ENCODE peak calls at places on chromosome 11, in eight cellular contexts. One of them, this sample, is unnamed.
A peak's percentile ranks its signal among the peaks of the same experiment; 100 is the strongest.

GRCh38 chr11:65121865-65122696 is at the start of the genes FAU and MRPL49:
- DNase-seq in transverse colon: peak; percentile 100
- DNase-seq in CD8-positive, alpha-beta memory T cell: peak; percentile 98
- DNase-seq in neuronal stem cell: peak; percentile 94
- DNase-seq in mesendoderm: peak; percentile 98
- DNase-seq in uterus: peak; percentile 98
- DNase-seq in coronary artery: peak; percentile 98
- DNase-seq in adrenal gland: peak; percentile 99
- DNase-seq in this sample: peak; percentile 99

GRCh38 chr11:64489831-64490441 is 101.1 kb upstream of the SLC22A12 start:
- DNase-seq in mesendoderm: peak; percentile 62
- DNase-seq in CD8-positive, alpha-beta memory T cell: no peak
- DNase-seq in transverse colon: peak; percentile 63
- DNase-seq in neuronal stem cell: peak; percentile 77
- DNase-seq in uterus: peak; percentile 22
- DNase-seq in coronary artery: no peak
- DNase-seq in adrenal gland: peak; percentile 72
- DNase-seq in this sample: peak; percentile 88

GRCh38 chr11:94068764-94069163 is 47.6 kb downstream of the HEPHL1 start:
- DNase-seq in CD8-positive, alpha-beta memory T cell: no peak
- DNase-seq in mesendoderm: no peak
- DNase-seq in transverse colon: no peak
- DNase-seq in coronary artery: no peak
- DNase-seq in adrenal gland: no peak
- DNase-seq in uterus: no peak
- DNase-seq in neuronal stem cell: no peak
- DNase-seq in this sample: no peak

GRCh38 chr11:43691332-43691731 is 10.8 kb downstream of the HSD17B12 start:
- DNase-seq in uterus: no peak
- DNase-seq in transverse colon: no peak
- DNase-seq in neuronal stem cell: no peak
- DNase-seq in CD8-positive, alpha-beta memory T cell: no peak
- DNase-seq in adrenal gland: no peak
- DNase-seq in coronary artery: no peak
- DNase-seq in mesendoderm: no peak
- DNase-seq in this sample: no peak

GRCh38 chr11:31500560-31500959 is 8.9 kb downstream of the IMMP1L start:
- DNase-seq in neuronal stem cell: no peak
- DNase-seq in mesendoderm: no peak
- DNase-seq in transverse colon: no peak
- DNase-seq in uterus: no peak
- DNase-seq in adrenal gland: no peak
- DNase-seq in coronary artery: no peak
- DNase-seq in CD8-positive, alpha-beta memory T cell: no peak
- DNase-seq in this sample: no peak

GRCh38 chr11:2830886-2831285 is 54.7 kb downstream of the CDKN1C start:
- DNase-seq in adrenal gland: no peak
- DNase-seq in neuronal stem cell: no peak
- DNase-seq in coronary artery: no peak
- DNase-seq in transverse colon: no peak
- DNase-seq in mesendoderm: no peak
- DNase-seq in CD8-positive, alpha-beta memory T cell: no peak
- DNase-seq in uterus: no peak
- DNase-seq in this sample: no peak

GRCh38 chr11:35623708-35624168 is 5.5 kb downstream of the FJX1 start:
- DNase-seq in neuronal stem cell: no peak
- DNase-seq in mesendoderm: no peak
- DNase-seq in coronary artery: no peak
- DNase-seq in uterus: no peak
- DNase-seq in CD8-positive, alpha-beta memory T cell: no peak
- DNase-seq in adrenal gland: no peak
- DNase-seq in transverse colon: no peak
- DNase-seq in this sample: no peak

GRCh38 chr11:28833670-28834069 is 725.5 kb downstream of the METTL15 start:
- DNase-seq in CD8-positive, alpha-beta memory T cell: no peak
- DNase-seq in mesendoderm: peak; percentile 56
- DNase-seq in uterus: no peak
- DNase-seq in neuronal stem cell: no peak
- DNase-seq in coronary artery: no peak
- DNase-seq in transverse colon: no peak
- DNase-seq in adrenal gland: no peak
- DNase-seq in this sample: no peak

GRCh38 chr11:15695096-15695721 is 580.5 kb downstream of the INSC start:
- DNase-seq in uterus: no peak
- DNase-seq in neuronal stem cell: no peak
- DNase-seq in transverse colon: no peak
- DNase-seq in coronary artery: no peak
- DNase-seq in adrenal gland: no peak
- DNase-seq in CD8-positive, alpha-beta memory T cell: no peak
- DNase-seq in mesendoderm: peak; percentile 78
- DNase-seq in this sample: peak; percentile 63

GRCh38 chr11:77299528-77299993 is 1.9 kb downstream of the GDPD4 start:
- DNase-seq in mesendoderm: no peak
- DNase-seq in CD8-positive, alpha-beta memory T cell: no peak
- DNase-seq in adrenal gland: no peak
- DNase-seq in neuronal stem cell: no peak
- DNase-seq in coronary artery: no peak
- DNase-seq in uterus: no peak
- DNase-seq in transverse colon: peak; percentile 15
- DNase-seq in this sample: no peak

GRCh38 chr11:93234602-93235207 is 36.9 kb upstream of the SLC36A4 start:
- DNase-seq in neuronal stem cell: peak; percentile 71
- DNase-seq in transverse colon: peak; percentile 82
- DNase-seq in uterus: peak; percentile 67
- DNase-seq in coronary artery: peak; percentile 77
- DNase-seq in adrenal gland: peak; percentile 92
- DNase-seq in mesendoderm: peak; percentile 90
- DNase-seq in CD8-positive, alpha-beta memory T cell: peak; percentile 42
- DNase-seq in this sample: peak; percentile 94

GRCh38 chr11:83521647-83522596 is 235.8 kb upstream of the CCDC90B start:
- DNase-seq in adrenal gland: no peak
- DNase-seq in transverse colon: no peak
- DNase-seq in CD8-positive, alpha-beta memory T cell: no peak
- DNase-seq in uterus: no peak
- DNase-seq in coronary artery: no peak
- DNase-seq in mesendoderm: peak; percentile 83
- DNase-seq in neuronal stem cell: no peak
- DNase-seq in this sample: peak; percentile 70

GRCh38 chr11:116964269-116964668 is 126.8 kb upstream of the APOA1 start:
- DNase-seq in coronary artery: no peak
- DNase-seq in uterus: no peak
- DNase-seq in neuronal stem cell: no peak
- DNase-seq in adrenal gland: no peak
- DNase-seq in CD8-positive, alpha-beta memory T cell: no peak
- DNase-seq in mesendoderm: no peak
- DNase-seq in transverse colon: no peak
- DNase-seq in this sample: no peak

GRCh38 chr11:76371170-76371569 is 9.8 kb downstream of the THAP12 start:
- DNase-seq in mesendoderm: no peak
- DNase-seq in CD8-positive, alpha-beta memory T cell: no peak
- DNase-seq in adrenal gland: peak; percentile 26
- DNase-seq in coronary artery: no peak
- DNase-seq in transverse colon: no peak
- DNase-seq in uterus: no peak
- DNase-seq in neuronal stem cell: no peak
- DNase-seq in this sample: no peak

GRCh38 chr11:69634590-69634989 is 6.4 kb upstream of the CCND1 start:
- DNase-seq in mesendoderm: no peak
- DNase-seq in adrenal gland: peak; percentile 93
- DNase-seq in transverse colon: no peak
- DNase-seq in coronary artery: peak; percentile 66
- DNase-seq in CD8-positive, alpha-beta memory T cell: no peak
- DNase-seq in uterus: no peak
- DNase-seq in neuronal stem cell: no peak
- DNase-seq in this sample: peak; percentile 56

GRCh38 chr11:14309425-14310192 is 49.4 kb downstream of the RRAS2 start:
- DNase-seq in coronary artery: no peak
- DNase-seq in CD8-positive, alpha-beta memory T cell: no peak
- DNase-seq in adrenal gland: no peak
- DNase-seq in uterus: no peak
- DNase-seq in transverse colon: no peak
- DNase-seq in mesendoderm: no peak
- DNase-seq in neuronal stem cell: no peak
- DNase-seq in this sample: no peak

GRCh38 chr11:75557649-75558494 is 4.2 kb upstream of the SERPINH1 start:
- DNase-seq in transverse colon: peak; percentile 41
- DNase-seq in mesendoderm: no peak
- DNase-seq in neuronal stem cell: no peak
- DNase-seq in CD8-positive, alpha-beta memory T cell: no peak
- DNase-seq in coronary artery: peak; percentile 88
- DNase-seq in uterus: peak; percentile 88
- DNase-seq in adrenal gland: peak; percentile 87
- DNase-seq in this sample: peak; percentile 63

GRCh38 chr11:27216268-27217149 is 146.5 kb downstream of the CCDC34 start:
- DNase-seq in adrenal gland: peak; percentile 87
- DNase-seq in coronary artery: no peak
- DNase-seq in uterus: peak; percentile 63
- DNase-seq in CD8-positive, alpha-beta memory T cell: no peak
- DNase-seq in neuronal stem cell: no peak
- DNase-seq in transverse colon: peak; percentile 33
- DNase-seq in mesendoderm: no peak
- DNase-seq in this sample: no peak

GRCh38 chr11:59556883-59557205 is 45.5 kb downstream of the OR4D9 start:
- DNase-seq in transverse colon: no peak
- DNase-seq in CD8-positive, alpha-beta memory T cell: no peak
- DNase-seq in mesendoderm: no peak
- DNase-seq in neuronal stem cell: no peak
- DNase-seq in adrenal gland: no peak
- DNase-seq in coronary artery: no peak
- DNase-seq in uterus: no peak
- DNase-seq in this sample: peak; percentile 63
- H3K4me3 ChIP-seq in transverse colon: no peak overlapping the region
- H3K4me3 ChIP-seq in CD8-positive, alpha-beta memory T cell: peak overlapping the region; percentile 15
- H3K4me3 ChIP-seq in mesendoderm: no peak overlapping the region
- H3K4me3 ChIP-seq in neuronal stem cell: peak overlapping the region; percentile 51
- H3K4me3 ChIP-seq in adrenal gland: no peak overlapping the region
- H3K4me3 ChIP-seq in coronary artery: peak overlapping the region; percentile 62
- H3K4me3 ChIP-seq in uterus: no peak overlapping the region
- H3K4me3 ChIP-seq in this sample: peak overlapping the region; percentile 85

GRCh38 chr11:73980001-73980960 is 2.4 kb downstream of the UCP2 start:
- DNase-seq in uterus: no peak
- DNase-seq in coronary artery: no peak
- DNase-seq in mesendoderm: peak; percentile 67
- DNase-seq in transverse colon: peak; percentile 83
- DNase-seq in adrenal gland: peak; percentile 53
- DNase-seq in CD8-positive, alpha-beta memory T cell: peak; percentile 66
- DNase-seq in neuronal stem cell: no peak
- DNase-seq in this sample: peak; percentile 41
- H3K4me3 ChIP-seq in uterus: no peak overlapping the region
- H3K4me3 ChIP-seq in coronary artery: peak overlapping the region; percentile 79
- H3K4me3 ChIP-seq in mesendoderm: no peak overlapping the region
- H3K4me3 ChIP-seq in transverse colon: no peak overlapping the region
- H3K4me3 ChIP-seq in adrenal gland: no peak overlapping the region
- H3K4me3 ChIP-seq in CD8-positive, alpha-beta memory T cell: peak overlapping the region; percentile 97
- H3K4me3 ChIP-seq in neuronal stem cell: no peak overlapping the region
- H3K4me3 ChIP-seq in this sample: peak overlapping the region; percentile 92

DNA sequence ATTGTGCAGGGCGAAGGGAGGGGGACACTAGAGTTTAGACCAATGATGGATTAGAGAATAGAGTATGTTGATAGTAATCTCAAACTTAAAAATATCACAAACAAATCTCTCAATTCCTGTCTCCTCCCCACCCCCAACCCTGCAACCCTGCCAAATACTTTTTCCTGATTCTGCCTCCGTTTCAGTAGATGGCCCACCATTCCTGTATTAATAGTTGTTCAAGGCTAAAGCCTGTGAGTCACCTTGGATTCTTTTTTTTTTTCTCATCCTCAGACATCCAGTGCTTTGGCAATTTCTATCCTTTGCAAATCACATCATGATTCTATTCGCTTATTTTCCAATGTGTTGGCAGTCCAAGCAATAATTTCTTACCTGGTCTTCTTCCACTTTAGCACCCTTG is 207.9 kb downstream of the DYNC2H1 start:
- DNase-seq in coronary artery: no peak
- DNase-seq in neuronal stem cell: no peak
- DNase-seq in transverse colon: no peak
- DNase-seq in uterus: no peak
- DNase-seq in mesendoderm: no peak
- DNase-seq in adrenal gland: peak; percentile 26
- DNase-seq in CD8-positive, alpha-beta memory T cell: no peak
- DNase-seq in this sample: no peak
- H3K4me3 ChIP-seq in coronary artery: no peak overlapping the region
- H3K4me3 ChIP-seq in neuronal stem cell: no peak overlapping the region
- H3K4me3 ChIP-seq in transverse colon: no peak overlapping the region
- H3K4me3 ChIP-seq in uterus: no peak overlapping the region
- H3K4me3 ChIP-seq in mesendoderm: no peak overlapping the region
- H3K4me3 ChIP-seq in adrenal gland: no peak overlapping the region
- H3K4me3 ChIP-seq in CD8-positive, alpha-beta memory T cell: no peak overlapping the region
- H3K4me3 ChIP-seq in this sample: no peak overlapping the region

DNA sequence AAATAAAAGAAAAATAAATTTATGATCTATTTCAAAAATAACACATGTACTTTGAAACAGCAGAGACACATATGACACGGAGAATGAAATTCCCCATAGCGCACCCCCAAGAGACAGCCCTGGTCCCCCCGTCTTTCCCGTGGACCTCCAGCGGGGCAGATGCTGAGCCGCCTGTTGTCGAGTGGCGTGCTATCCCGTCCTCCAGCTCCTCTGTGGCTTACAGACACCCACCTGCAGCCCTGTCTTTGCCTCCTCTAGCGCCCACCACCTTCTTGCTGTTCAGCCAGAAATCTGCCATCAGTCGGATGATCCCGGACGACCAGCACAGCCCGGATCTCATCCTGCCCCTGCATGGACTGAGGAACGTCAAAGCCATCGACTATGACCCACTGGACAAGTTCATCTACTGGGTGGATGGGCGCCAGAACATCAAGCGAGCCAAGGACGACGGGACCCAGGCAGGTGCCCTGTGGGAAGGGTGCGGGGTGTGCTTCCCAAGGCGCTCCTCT is 44.4 kb upstream of the PPP6R3 start:
- DNase-seq in coronary artery: no peak
- DNase-seq in uterus: no peak
- DNase-seq in neuronal stem cell: no peak
- DNase-seq in transverse colon: no peak
- DNase-seq in adrenal gland: no peak
- DNase-seq in mesendoderm: no peak
- DNase-seq in CD8-positive, alpha-beta memory T cell: no peak
- DNase-seq in this sample: no peak
- H3K4me3 ChIP-seq in coronary artery: no peak overlapping the region
- H3K4me3 ChIP-seq in uterus: no peak overlapping the region
- H3K4me3 ChIP-seq in neuronal stem cell: no peak overlapping the region
- H3K4me3 ChIP-seq in transverse colon: no peak overlapping the region
- H3K4me3 ChIP-seq in adrenal gland: no peak overlapping the region
- H3K4me3 ChIP-seq in mesendoderm: no peak overlapping the region
- H3K4me3 ChIP-seq in CD8-positive, alpha-beta memory T cell: no peak overlapping the region
- H3K4me3 ChIP-seq in this sample: no peak overlapping the region

GRCh38 chr11:67405196-67405567 is 1.3 kb downstream of the TBC1D10C start:
- DNase-seq in mesendoderm: no peak
- DNase-seq in transverse colon: no peak
- DNase-seq in neuronal stem cell: no peak
- DNase-seq in uterus: no peak
- DNase-seq in coronary artery: no peak
- DNase-seq in adrenal gland: no peak
- DNase-seq in CD8-positive, alpha-beta memory T cell: no peak
- DNase-seq in this sample: no peak
- H3K4me3 ChIP-seq in mesendoderm: no peak overlapping the region
- H3K4me3 ChIP-seq in transverse colon: no peak overlapping the region
- H3K4me3 ChIP-seq in neuronal stem cell: no peak overlapping the region
- H3K4me3 ChIP-seq in uterus: no peak overlapping the region
- H3K4me3 ChIP-seq in coronary artery: no peak overlapping the region
- H3K4me3 ChIP-seq in adrenal gland: no peak overlapping the region
- H3K4me3 ChIP-seq in CD8-positive, alpha-beta memory T cell: peak overlapping the region; percentile 82
- H3K4me3 ChIP-seq in this sample: no peak overlapping the region

GRCh38 chr11:30424336-30424735 is 101.4 kb downstream of the ARL14EP start:
- DNase-seq in CD8-positive, alpha-beta memory T cell: no peak
- DNase-seq in adrenal gland: no peak
- DNase-seq in coronary artery: no peak
- DNase-seq in uterus: no peak
- DNase-seq in neuronal stem cell: no peak
- DNase-seq in mesendoderm: no peak
- DNase-seq in transverse colon: no peak
- DNase-seq in this sample: no peak
- H3K4me3 ChIP-seq in CD8-positive, alpha-beta memory T cell: no peak overlapping the region
- H3K4me3 ChIP-seq in adrenal gland: no peak overlapping the region
- H3K4me3 ChIP-seq in coronary artery: no peak overlapping the region
- H3K4me3 ChIP-seq in uterus: no peak overlapping the region
- H3K4me3 ChIP-seq in neuronal stem cell: no peak overlapping the region
- H3K4me3 ChIP-seq in mesendoderm: no peak overlapping the region
- H3K4me3 ChIP-seq in transverse colon: no peak overlapping the region
- H3K4me3 ChIP-seq in this sample: no peak overlapping the region